ENCODE peak calls at places on chromosomes 13 and 19, in five cellular contexts. Y is spleen, C is transverse colon, V is HCT116, H is Panc1. F is an unnamed sample.
A peak's percentile ranks its signal among the peaks of the same experiment; 100 is the strongest.

GRCh38 chr13:56670563-56670962 is 470.2 kb upstream of the PRR20A start:
- DNase-seq in Y (no peak), C (no peak), V (no peak), H (no peak), F (no peak)

GRCh38 chr19:658916-659839 is 3.8 kb downstream of the RNF126 start:
- DNase-seq in Y (peak; percentile 88), C (peak; percentile 54), V (no peak), H (no peak), F (no peak)

GRCh38 chr13:75813323-75813722 is 177.2 kb downstream of the LMO7 start:
- DNase-seq in Y (no peak), C (no peak), V (no peak), H (no peak), F (no peak)

GRCh38 chr13:74005320-74006154 is 128.7 kb downstream of the KLF12 start:
- DNase-seq in Y (no peak), C (no peak), V (no peak), H (no peak), F (no peak)

GRCh38 chr13:59531571-59532091 is 632.1 kb downstream of the DIAPH3 start:
- DNase-seq in Y (peak; percentile 82), C (peak; percentile 40), V (peak; percentile 6), H (no peak), F (no peak)

GRCh38 chr13:70391678-70392077 is 283.4 kb upstream of the KLHL1 start:
- DNase-seq in Y (no peak), C (peak; percentile 66), V (no peak), H (no peak), F (no peak)

GRCh38 chr19:498591-498950 is 2.3 kb downstream of the MADCAM1 start:
- DNase-seq in Y (no peak), C (no peak), V (no peak), H (no peak), F (no peak)

GRCh38 chr13:108155185-108156106 is 59.9 kb downstream of the LIG4 start:
- DNase-seq in Y (no peak), C (peak; percentile 74), V (peak; percentile 38), H (peak; percentile 20), F (no peak)

GRCh38 chr13:98979012-98979411 is 1.1 kb upstream of the DOCK9 start:
- DNase-seq in Y (no peak), C (no peak), V (no peak), H (no peak), F (no peak)

GRCh38 chr13:113187905-113188595 is 20.4 kb downstream of the PCID2 start:
- DNase-seq in Y (no peak), C (no peak), V (no peak), H (no peak), F (no peak)

GRCh38 chr19:49398001-49398615 is 10.1 kb downstream of the KASH5 start:
- DNase-seq in Y (no peak), C (no peak), V (no peak), H (no peak), F (no peak)

GRCh38 chr13:98279473-98280175 is 102.6 kb upstream of the RNF113B start:
- DNase-seq in Y (peak; percentile 82), C (no peak), V (no peak), H (no peak), F (no peak)

GRCh38 chr13:83780201-83780600 is 102.1 kb downstream of the SLITRK1 start:
- DNase-seq in Y (no peak), C (no peak), V (peak; percentile 0), H (peak; percentile 7), F (no peak)

GRCh38 chr13:50122465-50122864 is 107.2 kb downstream of the KCNRG start:
- DNase-seq in Y (no peak), C (no peak), V (no peak), H (no peak), F (no peak)

GRCh38 chr19:42396248-42396541 is 6.1 kb upstream of the CNFN start:
- DNase-seq in Y (no peak), C (no peak), V (no peak), H (no peak), F (no peak)

GRCh38 chr19:3378352-3379146 is 12.2 kb downstream of the NFIC start:
- DNase-seq in Y (no peak), C (no peak), V (no peak), H (no peak), F (no peak)

GRCh38 chr13:45799451-45799850 is 52.1 kb downstream of the SIAH3 start:
- DNase-seq in Y (no peak), C (no peak), V (no peak), H (no peak), F (no peak)

GRCh38 chr13:51769455-51770127 is 34.4 kb downstream of the DHRS12 start:
- DNase-seq in Y (no peak), C (no peak), V (no peak), H (no peak), F (peak; percentile 92)

GRCh38 chr13:111490611-111491010 is 170.2 kb downstream of the TEX29 start:
- DNase-seq in Y (no peak), C (no peak), V (no peak), H (no peak), F (no peak)

GRCh38 chr13:40539954-40540706 is 126.3 kb downstream of the FOXO1 start:
- DNase-seq in Y (no peak), C (no peak), V (peak; percentile 48), H (peak; percentile 15), F (no peak)

GRCh38 chr13:50485979-50486935 is 357.2 kb downstream of the DLEU7 start:
- DNase-seq in Y (no peak), C (no peak), V (no peak), H (no peak), F (no peak)

GRCh38 chr13:25207291-25207690 is 35.2 kb upstream of the AMER2 start:
- DNase-seq in Y (no peak), C (no peak), V (no peak), H (no peak), F (no peak)

GRCh38 chr19:32022946-32023832 is 322.2 kb upstream of the ZNF507 start:
- DNase-seq in Y (no peak), C (no peak), V (no peak), H (no peak), F (no peak)

GRCh38 chr13:20969182-20969581 is 66.6 kb upstream of the XPO4 start:
- DNase-seq in Y (no peak), C (no peak), V (peak; percentile 28), H (no peak), F (no peak)

GRCh38 chr19:44356383-44357111 is at the start of gene ZNF112:
- DNase-seq in Y (peak; percentile 85), C (peak; percentile 90), V (peak; percentile 90), H (peak; percentile 69), F (peak; percentile 94)

GRCh38 chr13:29077051-29077813 is 257.1 kb downstream of the MTUS2 start:
- DNase-seq in Y (no peak), C (no peak), V (no peak), H (no peak), F (no peak)

GRCh38 chr19:38852231-38853044 is 2.7 kb upstream of the HNRNPL start:
- DNase-seq in Y (peak; percentile 93), C (peak; percentile 65), V (no peak), H (no peak), F (no peak)

GRCh38 chr13:39385154-39385553 is 217.8 kb downstream of the LHFPL6 start:
- DNase-seq in Y (no peak), C (no peak), V (no peak), H (no peak), F (no peak)

GRCh38 chr13:39095500-39095899 is 57.2 kb downstream of the NHLRC3 start:
- DNase-seq in Y (no peak), C (no peak), V (no peak), H (no peak), F (no peak)

GRCh38 chr19:43731854-43732253 is 16.0 kb downstream of the IRGC start:
- DNase-seq in Y (no peak), C (no peak), V (no peak), H (no peak), F (no peak)

GRCh38 chr19:15025237-15025636 is 24.0 kb upstream of the CASP14 start:
- DNase-seq in Y (no peak), C (no peak), V (no peak), H (no peak), F (no peak)

GRCh38 chr13:98275711-98276171 is 98.7 kb upstream of the RNF113B start:
- DNase-seq in Y (no peak), C (no peak), V (no peak), H (no peak), F (no peak)

GRCh38 chr13:20159646-20160345 is 1.1 kb downstream of the GJA3 start:
- DNase-seq in Y (no peak), C (no peak), V (no peak), H (peak; percentile 18), F (no peak)

GRCh38 chr13:93558637-93559036 is 332.0 kb downstream of the GPC6 start:
- DNase-seq in Y (no peak), C (no peak), V (no peak), H (no peak), F (no peak)

GRCh38 chr13:26220575-26220974 is 1.5 kb downstream of the RNF6 start:
- DNase-seq in Y (no peak), C (no peak), V (no peak), H (peak; percentile 5), F (no peak)

GRCh38 chr19:29665826-29666633 is 769 bp downstream of the PLEKHF1 start:
- DNase-seq in Y (no peak), C (peak; percentile 41), V (no peak), H (no peak), F (no peak)

GRCh38 chr19:29663861-29664752 is 1.2 kb upstream of the PLEKHF1 start:
- DNase-seq in Y (no peak), C (no peak), V (no peak), H (no peak), F (no peak)

GRCh38 chr19:29665215-29665825 is at the start of gene PLEKHF1:
- DNase-seq in Y (peak; percentile 97), C (peak; percentile 94), V (peak; percentile 48), H (no peak), F (peak; percentile 96)

GRCh38 chr19:29662604-29663404 is 2.5 kb upstream of the PLEKHF1 start:
- DNase-seq in Y (peak; percentile 78), C (peak; percentile 52), V (no peak), H (no peak), F (no peak)

GRCh38 chr19:29664753-29665214 is 477 bp upstream of the PLEKHF1 start:
- DNase-seq in Y (no peak), C (no peak), V (no peak), H (no peak), F (no peak)
- TF ChIP-seq CTCF in Y (no peak), C (no peak), V (no peak), H (no peak), F (no peak)

GRCh38 chr13:36552334-36552733 is 120.0 kb downstream of the CCNA1 start:
- DNase-seq in Y (no peak), C (no peak), V (no peak), H (no peak), F (no peak)
- H3K4me1 ChIP-seq in Y (no peaks in the 10 kb centered on the region), C (no peaks in the 10 kb centered on the region), V (no peaks in the 10 kb centered on the region), H (no peaks in the 10 kb centered on the region), F (no peaks in the 10 kb centered on the region)

GRCh38 chr19:40549007-40549708 is 27.5 kb upstream of the SHKBP1 start:
- DNase-seq in Y (peak; percentile 89), C (peak; percentile 59), V (peak; percentile 63), H (no peak), F (no peak)
- TF ChIP-seq POLR2AphosphoS5 in Y (no peak), C (no peak), V (peak; percentile 28), H (no peak), F (no peak)

GRCh38 chr19:51091895-51092873 is 9.5 kb upstream of the KLK14 start:
- DNase-seq in Y (peak; percentile 19), C (no peak), V (no peak), H (no peak), F (no peak)
- TF ChIP-seq CTCF in Y (no peak), C (no peak), V (no peak), H (no peak), F (no peak)

GRCh38 chr19:16435999-16436650 is 35.6 kb downstream of the EPS15L1 start:
- DNase-seq in Y (no peak), C (no peak), V (no peak), H (no peak), F (no peak)
- H3K4me1 ChIP-seq in Y (peaks cover 10% of the 10 kb centered on the region), C (peaks cover 15% of the 10 kb centered on the region), V (no peaks in the 10 kb centered on the region), H (no peaks in the 10 kb centered on the region), F (peaks cover 48% of the 10 kb centered on the region)

F was measured in esophagus muscularis mucosa.